ENCODE peak calls at places on chromosomes 16 and 17, in four cellular contexts. One of them, this sample, is unnamed.
A peak's percentile ranks its signal among the peaks of the same experiment; 100 is the strongest.

GRCh38 chr16:48114410-48114809 is 41.4 kb downstream of the ABCC12 start:
- DNase-seq in upper lobe of right lung: no peak
- DNase-seq in thoracic aorta: no peak
- DNase-seq in H54: no peak
- DNase-seq in this sample: no peak

GRCh38 chr16:85625485-85626117 is 12.5 kb downstream of the GSE1 start:
- DNase-seq in upper lobe of right lung: no peak
- DNase-seq in thoracic aorta: no peak
- DNase-seq in H54: no peak
- DNase-seq in this sample: no peak

GRCh38 chr16:1125471-1125870 is 27.4 kb upstream of the CACNA1H start:
- DNase-seq in H54: peak; percentile 61
- DNase-seq in upper lobe of right lung: no peak
- DNase-seq in thoracic aorta: no peak
- DNase-seq in this sample: no peak

GRCh38 chr17:1746975-1747543 is 4.4 kb downstream of the SERPINF2 start:
- DNase-seq in upper lobe of right lung: peak; percentile 94
- DNase-seq in H54: no peak
- DNase-seq in thoracic aorta: no peak
- DNase-seq in this sample: no peak

GRCh38 chr16:67525176-67525860 is 3.3 kb upstream of the RIPOR1 start:
- DNase-seq in thoracic aorta: no peak
- DNase-seq in upper lobe of right lung: no peak
- DNase-seq in H54: no peak
- DNase-seq in this sample: no peak

GRCh38 chr16:75029854-75030253 is 31.0 kb downstream of the ZNRF1 start:
- DNase-seq in H54: no peak
- DNase-seq in thoracic aorta: no peak
- DNase-seq in upper lobe of right lung: no peak
- DNase-seq in this sample: no peak

GRCh38 chr16:86494039-86494564 is 16.2 kb upstream of the FOXF1 start:
- DNase-seq in upper lobe of right lung: no peak
- DNase-seq in H54: no peak
- DNase-seq in thoracic aorta: no peak
- DNase-seq in this sample: no peak

GRCh38 chr16:74723224-74723623 is 22.6 kb upstream of the MLKL start:
- DNase-seq in thoracic aorta: no peak
- DNase-seq in H54: no peak
- DNase-seq in upper lobe of right lung: no peak
- DNase-seq in this sample: no peak

GRCh38 chr17:5785343-5785742 is 201.0 kb upstream of the NLRP1 start:
- DNase-seq in thoracic aorta: no peak
- DNase-seq in upper lobe of right lung: no peak
- DNase-seq in H54: no peak
- DNase-seq in this sample: no peak

GRCh38 chr16:1485847-1486496 is 2.8 kb downstream of the PTX4 start:
- DNase-seq in thoracic aorta: no peak
- DNase-seq in upper lobe of right lung: peak; percentile 57
- DNase-seq in H54: no peak
- DNase-seq in this sample: no peak

GRCh38 chr17:3007651-3008121 is 55.7 kb downstream of the OR1D5 start:
- DNase-seq in thoracic aorta: no peak
- DNase-seq in H54: no peak
- DNase-seq in upper lobe of right lung: no peak
- DNase-seq in this sample: no peak

GRCh38 chr17:80751460-80752368 is 207.1 kb downstream of the RPTOR start:
- DNase-seq in thoracic aorta: no peak
- DNase-seq in H54: no peak
- DNase-seq in upper lobe of right lung: no peak
- DNase-seq in this sample: no peak

GRCh38 chr17:77942111-77942988 is 16.2 kb upstream of the TNRC6C start:
- DNase-seq in H54: no peak
- DNase-seq in upper lobe of right lung: no peak
- DNase-seq in thoracic aorta: no peak
- DNase-seq in this sample: no peak

GRCh38 chr16:75116081-75116910 is at the start of gene LDHD:
- DNase-seq in upper lobe of right lung: peak; percentile 93
- DNase-seq in thoracic aorta: peak; percentile 59
- DNase-seq in H54: peak; percentile 94
- DNase-seq in this sample: no peak

This sample was measured in KG1.